ENCODE peak calls at places on chromosome 5, in five cellular contexts. One of them, this sample, is unnamed.

GRCh38 chr5:96127538-96127937 is 165.9 kb upstream of the ELL2 start:
- DNase-seq in sigmoid colon: no peak
- DNase-seq in stomach: no peak
- DNase-seq in GM12878: no peak
- DNase-seq in adrenal gland: no peak
- DNase-seq in this sample: no peak

GRCh38 chr5:43287493-43287892 is 25.7 kb downstream of the HMGCS1 start:
- DNase-seq in sigmoid colon: no peak
- DNase-seq in GM12878: no peak
- DNase-seq in adrenal gland: no peak
- DNase-seq in stomach: no peak
- DNase-seq in this sample: no peak

GRCh38 chr5:64947031-64947430 is 178.3 kb downstream of the CWC27 start:
- DNase-seq in adrenal gland: no peak
- DNase-seq in sigmoid colon: no peak
- DNase-seq in stomach: no peak
- DNase-seq in GM12878: no peak
- DNase-seq in this sample: no peak

GRCh38 chr5:141771031-141771430 is 89.0 kb upstream of the ARAP3 start:
- DNase-seq in GM12878: no peak
- DNase-seq in adrenal gland: no peak
- DNase-seq in stomach: no peak
- DNase-seq in sigmoid colon: no peak
- DNase-seq in this sample: no peak

GRCh38 chr5:56207537-56207936 is 25.6 kb downstream of the ANKRD55 start:
- DNase-seq in adrenal gland: no peak
- DNase-seq in GM12878: no peak
- DNase-seq in stomach: no peak
- DNase-seq in sigmoid colon: no peak
- DNase-seq in this sample: no peak

GRCh38 chr5:181039961-181040915 is at the start of gene BTNL9:
- DNase-seq in sigmoid colon: no peak
- DNase-seq in stomach: no peak
- DNase-seq in adrenal gland: no peak
- DNase-seq in GM12878: no peak
- DNase-seq in this sample: no peak

GRCh38 chr5:142360607-142361120 is 35.8 kb upstream of the SPRY4 start:
- DNase-seq in stomach: peak; percentile 37
- DNase-seq in sigmoid colon: peak; percentile 53
- DNase-seq in GM12878: no peak
- DNase-seq in adrenal gland: peak; percentile 45
- DNase-seq in this sample: no peak

GRCh38 chr5:165202144-165202910 is 1696.9 kb downstream of the MAT2B start:
- DNase-seq in adrenal gland: no peak
- DNase-seq in sigmoid colon: no peak
- DNase-seq in GM12878: no peak
- DNase-seq in stomach: no peak
- DNase-seq in this sample: no peak

GRCh38 chr5:56377573-56377972 is 144.4 kb upstream of the ANKRD55 start:
- DNase-seq in stomach: no peak
- DNase-seq in adrenal gland: no peak
- DNase-seq in GM12878: no peak
- DNase-seq in sigmoid colon: no peak
- DNase-seq in this sample: no peak

GRCh38 chr5:36442796-36443195 is 141.1 kb upstream of the RANBP3L start:
- DNase-seq in adrenal gland: no peak
- DNase-seq in sigmoid colon: no peak
- DNase-seq in stomach: peak; percentile 38
- DNase-seq in GM12878: no peak
- DNase-seq in this sample: no peak

GRCh38 chr5:171776747-171777419 is 8.7 kb upstream of the SMIM23 start:
- DNase-seq in sigmoid colon: no peak
- DNase-seq in GM12878: no peak
- DNase-seq in adrenal gland: no peak
- DNase-seq in stomach: no peak
- DNase-seq in this sample: no peak

GRCh38 chr5:10736354-10736753 is 24.7 kb downstream of the DAP start:
- DNase-seq in GM12878: no peak
- DNase-seq in stomach: no peak
- DNase-seq in adrenal gland: no peak
- DNase-seq in sigmoid colon: no peak
- DNase-seq in this sample: no peak

GRCh38 chr5:63962345-63962744 is at the start of gene HTR1A:
- DNase-seq in sigmoid colon: no peak
- DNase-seq in stomach: no peak
- DNase-seq in GM12878: no peak
- DNase-seq in adrenal gland: no peak
- DNase-seq in this sample: no peak

GRCh38 chr5:11182441-11183080 is 421.5 kb upstream of the DAP start:
- DNase-seq in sigmoid colon: no peak
- DNase-seq in adrenal gland: peak; percentile 29
- DNase-seq in GM12878: no peak
- DNase-seq in stomach: no peak
- DNase-seq in this sample: no peak

GRCh38 chr5:60287174-60287771 is 393.7 kb upstream of the PDE4D start:
- DNase-seq in adrenal gland: peak; percentile 36
- DNase-seq in GM12878: no peak
- DNase-seq in sigmoid colon: no peak
- DNase-seq in stomach: peak; percentile 46
- DNase-seq in this sample: no peak

GRCh38 chr5:113062869-113063508 is 86.4 kb downstream of the DCP2 start:
- DNase-seq in adrenal gland: no peak
- DNase-seq in stomach: no peak
- DNase-seq in GM12878: no peak
- DNase-seq in sigmoid colon: no peak
- DNase-seq in this sample: no peak

GRCh38 chr5:38680094-38680765 is 123.8 kb upstream of the LIFR start:
- DNase-seq in GM12878: no peak
- DNase-seq in sigmoid colon: no peak
- DNase-seq in stomach: no peak
- DNase-seq in adrenal gland: no peak
- DNase-seq in this sample: no peak

GRCh38 chr5:168433982-168434381 is 52.3 kb upstream of the RARS1 start:
- DNase-seq in adrenal gland: no peak
- DNase-seq in stomach: no peak
- DNase-seq in GM12878: no peak
- DNase-seq in sigmoid colon: no peak
- DNase-seq in this sample: no peak

GRCh38 chr5:119302916-119303897 is 52.6 kb upstream of the TNFAIP8 start:
- DNase-seq in sigmoid colon: no peak
- DNase-seq in adrenal gland: no peak
- DNase-seq in stomach: no peak
- DNase-seq in GM12878: no peak
- DNase-seq in this sample: no peak

GRCh38 chr5:1202798-1203185 is 1.4 kb downstream of the SLC6A19 start:
- DNase-seq in adrenal gland: no peak
- DNase-seq in stomach: no peak
- DNase-seq in GM12878: no peak
- DNase-seq in sigmoid colon: no peak
- DNase-seq in this sample: no peak

GRCh38 chr5:180648658-180649296 is 623 bp downstream of the FLT4 start:
- DNase-seq in sigmoid colon: peak; percentile 64
- DNase-seq in stomach: no peak
- DNase-seq in GM12878: no peak
- DNase-seq in adrenal gland: no peak
- DNase-seq in this sample: no peak

GRCh38 chr5:150497274-150497988 is 10.5 kb upstream of the NDST1 start:
- DNase-seq in adrenal gland: peak; percentile 93
- DNase-seq in sigmoid colon: peak; percentile 87
- DNase-seq in stomach: peak; percentile 68
- DNase-seq in GM12878: no peak
- DNase-seq in this sample: no peak
- TF ChIP-seq POLR2A in adrenal gland: peak; percentile 63
- TF ChIP-seq POLR2A in sigmoid colon: no peak
- TF ChIP-seq POLR2A in stomach: no peak
- TF ChIP-seq POLR2A in GM12878: no peak
- TF ChIP-seq POLR2A in this sample: no peak

DNA sequence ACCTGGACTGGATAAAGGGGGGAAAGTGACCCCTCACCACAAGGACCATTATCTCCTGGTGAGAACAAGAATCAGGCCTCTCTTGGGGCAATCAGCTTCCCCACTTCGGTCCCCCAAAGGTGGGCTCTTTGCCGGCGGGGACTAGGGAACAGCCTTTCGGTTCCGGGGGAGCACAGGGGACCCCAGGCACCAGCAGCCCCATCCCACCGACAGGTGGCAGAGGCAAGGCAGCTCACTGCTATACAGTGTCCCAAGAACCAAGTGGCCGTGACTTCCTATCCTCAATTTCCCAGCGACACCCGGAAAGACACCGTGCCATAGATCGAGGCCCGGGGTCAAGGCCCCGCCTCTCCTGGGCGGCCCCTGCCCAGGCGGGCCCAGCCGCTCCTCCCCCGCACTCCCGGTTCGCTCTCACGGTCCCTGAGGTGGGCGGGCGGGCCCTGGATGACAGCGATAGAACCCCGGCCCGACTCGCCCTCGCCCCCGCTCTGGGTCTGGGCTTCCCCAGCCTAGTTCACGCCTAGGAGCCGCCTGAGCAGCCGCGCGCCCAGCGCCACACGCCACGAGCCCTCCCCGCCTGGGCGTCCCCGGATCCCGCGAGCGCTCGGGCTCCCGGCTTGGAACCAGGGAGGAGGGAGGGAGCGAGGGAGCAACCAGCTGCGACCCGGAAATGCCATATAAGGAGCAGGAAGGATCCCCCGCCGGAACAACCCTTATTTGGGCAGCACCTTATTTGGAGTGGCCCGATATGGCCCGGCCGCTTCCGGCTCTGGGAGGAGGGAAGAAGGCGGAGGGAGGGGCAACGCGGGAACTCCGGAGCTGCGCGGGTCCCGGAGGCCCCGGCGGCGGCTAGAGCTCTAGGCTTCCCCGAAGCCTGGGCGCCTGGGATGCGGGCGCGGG is 641 bp upstream of the EGR1 start:
- DNase-seq in stomach: peak; percentile 97
- DNase-seq in adrenal gland: peak; percentile 99
- DNase-seq in sigmoid colon: peak; percentile 99
- DNase-seq in GM12878: peak; percentile 94
- DNase-seq in this sample: peak; percentile 88
- TF ChIP-seq POLR2A in stomach: no peak
- TF ChIP-seq POLR2A in adrenal gland: peak; percentile 68
- TF ChIP-seq POLR2A in sigmoid colon: no peak
- TF ChIP-seq POLR2A in GM12878: peak; percentile 67
- TF ChIP-seq POLR2A in this sample: peak; percentile 59

DNA sequence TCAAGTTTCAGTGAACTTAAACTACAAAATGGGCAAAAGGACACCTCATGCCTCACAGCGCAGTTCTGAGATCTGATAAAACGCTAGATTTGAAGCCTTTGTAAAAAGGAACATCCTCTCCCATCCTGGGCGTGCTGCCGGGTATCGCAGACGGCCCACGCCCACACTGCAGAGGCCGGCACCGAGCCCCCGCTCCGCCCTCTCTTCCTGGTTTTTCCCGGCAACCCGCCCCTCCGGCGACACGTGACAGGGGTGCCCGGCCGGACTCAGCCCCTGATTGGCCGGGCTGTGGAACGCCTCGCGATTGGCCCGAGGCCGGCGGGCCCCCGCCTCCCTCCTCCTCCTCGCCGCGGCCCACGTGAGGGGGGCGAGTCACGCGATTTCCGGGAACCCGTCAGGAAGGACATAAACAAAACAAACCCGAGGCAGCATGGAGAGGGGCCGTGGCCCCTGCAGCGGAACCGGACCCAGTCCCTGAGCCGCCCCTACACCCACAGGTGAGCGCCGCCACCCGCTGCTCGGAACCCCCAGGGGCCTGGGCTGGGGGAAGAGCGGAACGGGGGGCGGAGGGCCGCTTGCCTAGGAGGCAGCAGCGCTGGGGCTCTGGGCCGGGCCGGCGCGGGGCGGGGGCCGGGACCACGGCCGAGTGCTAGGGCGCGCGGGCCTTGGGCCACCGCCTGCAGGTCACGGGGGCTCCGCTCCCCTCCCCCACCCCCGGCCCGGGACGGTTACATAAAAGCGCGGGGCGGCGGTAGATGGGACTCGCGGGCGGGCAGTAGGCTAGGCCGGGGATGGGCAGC is at the start of gene CREBRF:
- DNase-seq in stomach: peak; percentile 98
- DNase-seq in GM12878: peak; percentile 83
- DNase-seq in sigmoid colon: peak; percentile 99
- DNase-seq in adrenal gland: peak; percentile 98
- DNase-seq in this sample: peak; percentile 86
- TF ChIP-seq POLR2A in stomach: no peak
- TF ChIP-seq POLR2A in GM12878: peak; percentile 73
- TF ChIP-seq POLR2A in sigmoid colon: no peak
- TF ChIP-seq POLR2A in adrenal gland: peak; percentile 58
- TF ChIP-seq POLR2A in this sample: peak; percentile 45

DNA sequence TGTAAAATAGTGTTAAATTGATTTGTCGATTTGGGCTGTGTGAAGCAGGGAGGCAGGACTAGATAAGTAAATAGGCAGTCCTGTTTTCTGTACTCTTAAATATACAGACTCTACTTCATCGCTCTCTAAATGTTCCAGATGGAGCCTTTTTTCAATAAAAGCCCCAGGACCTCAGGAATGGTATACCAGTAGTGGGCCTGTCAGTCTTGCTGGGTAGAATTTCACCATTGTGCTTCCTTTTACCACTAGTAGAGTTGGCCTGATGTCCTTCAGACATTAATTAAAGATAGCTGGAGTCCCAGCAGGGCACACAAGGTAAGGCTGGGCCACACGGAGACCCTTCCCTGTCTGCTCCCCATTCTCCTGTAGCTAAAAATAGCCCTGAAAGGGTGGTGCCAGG is 6.0 kb downstream of the SNX18 start:
- DNase-seq in sigmoid colon: no peak
- DNase-seq in GM12878: no peak
- DNase-seq in adrenal gland: no peak
- DNase-seq in stomach: no peak
- DNase-seq in this sample: no peak
- TF ChIP-seq POLR2A in sigmoid colon: no peak
- TF ChIP-seq POLR2A in GM12878: no peak
- TF ChIP-seq POLR2A in adrenal gland: no peak
- TF ChIP-seq POLR2A in stomach: no peak
- TF ChIP-seq POLR2A in this sample: no peak

This sample was measured in GM12891.